ENCODE peak calls at places on chromosomes 1 and 21, in five cellular contexts. P is T follicular helper cell; B is stimulated activated CD4-positive, alpha-beta T cell treated with anti-CD3 and anti-CD28 coated beads, Interleukin-2, amount 100 ng/mL, for 48 hours; D is lower lobe of right lung; Y is bronchial epithelial cell. A is an unnamed sample.

GRCh38 chr1:181135462-181135781 is 46.9 kb downstream of the IER5 start:
- DNase-seq in P (no peak), B (no peak), D (no peak), Y (no peak), A (no peak)

GRCh38 chr21:46564391-46564790 is 40.5 kb downstream of the S100B start:
- DNase-seq in P (no peak), B (no peak), D (peak; percentile 23), Y (no peak), A (no peak)

GRCh38 chr1:179079113-179079761 is 2.6 kb upstream of the TOR3A start:
- DNase-seq in P (peak; percentile 30), B (peak; percentile 22), D (no peak), Y (peak; percentile 69), A (no peak)

GRCh38 chr1:69711159-69711930 is 143.6 kb downstream of the LRRC7 start:
- DNase-seq in P (no peak), B (no peak), D (no peak), Y (no peak), A (no peak)

GRCh38 chr1:94620345-94621031 is 78.9 kb upstream of the F3 start:
- DNase-seq in P (no peak), B (no peak), D (no peak), Y (peak; percentile 96), A (peak; percentile 49)

GRCh38 chr1:9910080-9910424 is at the start of gene CTNNBIP1:
- DNase-seq in P (no peak), B (no peak), D (no peak), Y (no peak), A (no peak)

GRCh38 chr1:153985984-153986761 is at the start of gene RAB13:
- DNase-seq in P (no peak), B (no peak), D (peak; percentile 88), Y (peak; percentile 71), A (no peak)

GRCh38 chr1:113830039-113830438 is 17.8 kb upstream of the RSBN1 start:
- DNase-seq in P (no peak), B (no peak), D (no peak), Y (no peak), A (no peak)

GRCh38 chr1:171740356-171740863 is 1.5 kb downstream of the VAMP4 start:
- DNase-seq in P (no peak), B (no peak), D (no peak), Y (no peak), A (no peak)

GRCh38 chr1:95127380-95127779 is 10.2 kb downstream of the TLCD4 start:
- DNase-seq in P (no peak), B (no peak), D (no peak), Y (no peak), A (no peak)

GRCh38 chr1:235702412-235702811 is 52.8 kb upstream of the GNG4 start:
- DNase-seq in P (no peak), B (no peak), D (no peak), Y (no peak), A (no peak)

GRCh38 chr1:182299728-182300581 is 91.6 kb downstream of the GLUL start:
- DNase-seq in P (no peak), B (no peak), D (peak; percentile 61), Y (peak; percentile 27), A (no peak)

GRCh38 chr1:46692806-46693770 is 21.4 kb downstream of the TEX38 start:
- DNase-seq in P (no peak), B (no peak), D (no peak), Y (no peak), A (no peak)